ENCODE peak calls at places on chromosomes 11 and 22, in six cellular contexts. One of them, this sample, is unnamed.

GRCh38 chr22:36293606-36294292 is 40.8 kb downstream of the APOL1 start:
- DNase-seq in IMR-90: no peak
- DNase-seq in neuronal stem cell: no peak
- DNase-seq in H1: no peak
- DNase-seq in H9: no peak
- DNase-seq in trophoblast cell: no peak
- DNase-seq in this sample: no peak

GRCh38 chr11:134228625-134229024 is 4.2 kb downstream of the VPS26B start:
- DNase-seq in IMR-90: no peak
- DNase-seq in neuronal stem cell: no peak
- DNase-seq in H1: no peak
- DNase-seq in H9: no peak
- DNase-seq in trophoblast cell: no peak
- DNase-seq in this sample: no peak

GRCh38 chr22:30423959-30424380 is 1.6 kb upstream of the MTFP1 start:
- DNase-seq in IMR-90: peak
- DNase-seq in neuronal stem cell: peak
- DNase-seq in H1: peak
- DNase-seq in H9: peak
- DNase-seq in trophoblast cell: peak
- DNase-seq in this sample: peak

GRCh38 chr11:102421262-102421661 is 31.3 kb downstream of the TMEM123 start:
- DNase-seq in IMR-90: no peak
- DNase-seq in neuronal stem cell: no peak
- DNase-seq in H1: no peak
- DNase-seq in H9: no peak
- DNase-seq in trophoblast cell: no peak
- DNase-seq in this sample: no peak

GRCh38 chr11:80241766-80242165 is 800.9 kb upstream of the TENM4 start:
- DNase-seq in IMR-90: peak
- DNase-seq in neuronal stem cell: no peak
- DNase-seq in H1: no peak
- DNase-seq in H9: no peak
- DNase-seq in trophoblast cell: peak
- DNase-seq in this sample: no peak

GRCh38 chr22:50139843-50140415 is 30.6 kb upstream of the PANX2 start:
- DNase-seq in IMR-90: no peak
- DNase-seq in neuronal stem cell: no peak
- DNase-seq in H1: no peak
- DNase-seq in H9: no peak
- DNase-seq in trophoblast cell: no peak
- DNase-seq in this sample: no peak

GRCh38 chr22:19522190-19522880 is 1.9 kb downstream of the CLDN5 start:
- DNase-seq in IMR-90: no peak
- DNase-seq in neuronal stem cell: no peak
- DNase-seq in H1: no peak
- DNase-seq in H9: peak
- DNase-seq in trophoblast cell: no peak
- DNase-seq in this sample: no peak

GRCh38 chr11:15884792-15885540 is 471.4 kb downstream of the SOX6 start:
- DNase-seq in IMR-90: no peak
- DNase-seq in neuronal stem cell: no peak
- DNase-seq in H1: no peak
- DNase-seq in H9: no peak
- DNase-seq in trophoblast cell: no peak
- DNase-seq in this sample: peak

GRCh38 chr11:73270089-73270854 is 1.9 kb upstream of the P2RY6 start:
- DNase-seq in IMR-90: no peak
- DNase-seq in neuronal stem cell: no peak
- DNase-seq in H1: no peak
- DNase-seq in H9: peak
- DNase-seq in trophoblast cell: no peak
- DNase-seq in this sample: peak

DNA sequence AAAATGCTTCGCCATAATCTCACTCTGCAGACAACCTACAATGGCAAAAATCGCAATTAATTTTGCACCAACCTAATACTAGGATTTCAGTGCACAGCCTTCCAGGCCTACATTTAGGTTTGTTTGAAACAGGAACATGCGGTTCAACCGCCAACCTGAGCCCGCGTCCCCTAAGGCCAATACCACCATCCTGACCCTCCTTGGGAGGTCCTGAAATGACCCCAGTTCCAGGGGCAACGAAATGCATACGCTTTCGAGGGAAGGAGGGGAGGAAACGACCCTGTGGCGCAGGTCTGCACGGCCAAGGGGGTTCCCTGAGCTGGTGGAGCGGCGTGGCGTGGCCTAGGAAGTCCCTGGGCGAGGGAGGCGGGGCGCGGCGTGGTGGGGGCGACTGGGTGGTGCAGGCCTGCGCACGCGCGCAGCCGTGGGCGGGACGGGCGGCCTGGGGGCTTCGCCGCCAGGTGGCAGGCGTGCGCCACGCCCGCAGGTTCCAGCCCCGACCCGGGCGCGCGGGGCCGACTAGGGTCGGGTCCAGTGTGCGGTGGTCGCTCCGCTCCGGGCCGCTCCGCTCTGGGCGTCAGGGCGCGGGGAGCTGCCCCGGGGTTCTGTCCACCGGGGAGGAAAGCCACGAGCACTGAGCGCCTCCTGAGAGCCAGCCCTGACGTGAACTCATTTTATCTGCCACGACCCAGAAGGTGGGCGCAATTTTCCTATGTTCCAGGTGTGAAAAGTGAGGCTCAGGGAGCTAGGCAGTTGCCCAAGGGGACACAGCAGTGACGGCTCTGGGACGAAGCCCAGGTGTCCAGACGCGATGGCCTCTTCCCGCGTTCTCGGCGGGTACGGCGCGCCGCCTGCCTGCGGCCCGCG is 94.2 kb downstream of the SWAP70 start:
- DNase-seq in IMR-90: peak
- DNase-seq in neuronal stem cell: peak
- DNase-seq in H1: no peak
- DNase-seq in H9: peak
- DNase-seq in trophoblast cell: peak
- DNase-seq in this sample: peak
- H3K4ac ChIP-seq in IMR-90: peak
- H3K4ac ChIP-seq in neuronal stem cell: no peak
- H3K4ac ChIP-seq in H1: peak
- H3K4ac ChIP-seq in H9: no peak
- H3K4ac ChIP-seq in trophoblast cell: peak
- H3K4ac ChIP-seq in this sample: peak

GRCh38 chr11:14422814-14423182 is 63.8 kb upstream of the RRAS2 start:
- DNase-seq in IMR-90: no peak
- DNase-seq in neuronal stem cell: no peak
- DNase-seq in H1: no peak
- DNase-seq in H9: no peak
- DNase-seq in trophoblast cell: no peak
- DNase-seq in this sample: no peak
- H2AFZ ChIP-seq in IMR-90: peak
- H2AFZ ChIP-seq in neuronal stem cell: peak
- H2AFZ ChIP-seq in H1: no peak
- H2AFZ ChIP-seq in H9: no peak
- H2AFZ ChIP-seq in trophoblast cell: no peak
- H2AFZ ChIP-seq in this sample: no peak

DNA sequence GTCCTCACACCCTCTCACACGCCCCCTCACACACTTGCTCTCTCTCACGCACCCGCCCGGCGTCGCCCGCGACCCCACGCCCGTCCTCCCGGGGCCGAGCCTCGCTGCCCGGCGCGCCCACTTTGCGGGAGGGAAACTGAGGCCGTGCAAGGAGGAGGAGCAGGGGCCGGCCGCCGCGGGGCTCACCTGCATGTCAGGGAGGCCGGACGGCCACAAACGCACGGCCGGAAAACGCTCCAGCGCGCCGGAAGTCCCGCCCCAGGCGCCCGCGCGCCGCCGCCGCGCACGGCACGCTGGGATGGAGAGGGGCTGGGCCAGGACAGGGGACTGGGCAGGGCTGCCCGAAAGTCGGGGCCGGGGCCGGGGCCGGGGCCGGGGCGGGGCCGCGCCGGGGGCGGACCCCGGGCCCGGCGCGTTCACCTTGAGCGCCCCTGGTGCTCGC is at the start of gene CHID1:
- DNase-seq in IMR-90: peak
- DNase-seq in neuronal stem cell: peak
- DNase-seq in H1: peak
- DNase-seq in H9: peak
- DNase-seq in trophoblast cell: peak
- DNase-seq in this sample: peak
- H3K4ac ChIP-seq in IMR-90: peak
- H3K4ac ChIP-seq in neuronal stem cell: peak
- H3K4ac ChIP-seq in H1: peak
- H3K4ac ChIP-seq in H9: no peak
- H3K4ac ChIP-seq in trophoblast cell: peak
- H3K4ac ChIP-seq in this sample: peak

GRCh38 chr11:26830218-26830617 is 108.4 kb upstream of the SLC5A12 start:
- DNase-seq in IMR-90: no peak
- DNase-seq in neuronal stem cell: no peak
- DNase-seq in H1: no peak
- DNase-seq in H9: no peak
- DNase-seq in trophoblast cell: no peak
- DNase-seq in this sample: no peak

GRCh38 chr11:26828291-26828690 is 106.4 kb upstream of the SLC5A12 start:
- DNase-seq in IMR-90: no peak
- DNase-seq in neuronal stem cell: no peak
- DNase-seq in H1: no peak
- DNase-seq in H9: no peak
- DNase-seq in trophoblast cell: no peak
- DNase-seq in this sample: peak

GRCh38 chr11:26823963-26824362 is 102.1 kb upstream of the SLC5A12 start:
- DNase-seq in IMR-90: no peak
- DNase-seq in neuronal stem cell: no peak
- DNase-seq in H1: no peak
- DNase-seq in H9: no peak
- DNase-seq in trophoblast cell: no peak
- DNase-seq in this sample: no peak

GRCh38 chr11:26830757-26831156 is 108.9 kb upstream of the SLC5A12 start:
- DNase-seq in IMR-90: no peak
- DNase-seq in neuronal stem cell: no peak
- DNase-seq in H1: no peak
- DNase-seq in H9: no peak
- DNase-seq in trophoblast cell: no peak
- DNase-seq in this sample: no peak

GRCh38 chr11:26827567-26828037 is 105.7 kb upstream of the SLC5A12 start:
- DNase-seq in IMR-90: peak
- DNase-seq in neuronal stem cell: no peak
- DNase-seq in H1: no peak
- DNase-seq in H9: no peak
- DNase-seq in trophoblast cell: peak
- DNase-seq in this sample: peak
- H2AFZ ChIP-seq in IMR-90: no peak
- H2AFZ ChIP-seq in neuronal stem cell: no peak
- H2AFZ ChIP-seq in H1: no peak
- H2AFZ ChIP-seq in H9: no peak
- H2AFZ ChIP-seq in trophoblast cell: no peak
- H2AFZ ChIP-seq in this sample: no peak

DNA sequence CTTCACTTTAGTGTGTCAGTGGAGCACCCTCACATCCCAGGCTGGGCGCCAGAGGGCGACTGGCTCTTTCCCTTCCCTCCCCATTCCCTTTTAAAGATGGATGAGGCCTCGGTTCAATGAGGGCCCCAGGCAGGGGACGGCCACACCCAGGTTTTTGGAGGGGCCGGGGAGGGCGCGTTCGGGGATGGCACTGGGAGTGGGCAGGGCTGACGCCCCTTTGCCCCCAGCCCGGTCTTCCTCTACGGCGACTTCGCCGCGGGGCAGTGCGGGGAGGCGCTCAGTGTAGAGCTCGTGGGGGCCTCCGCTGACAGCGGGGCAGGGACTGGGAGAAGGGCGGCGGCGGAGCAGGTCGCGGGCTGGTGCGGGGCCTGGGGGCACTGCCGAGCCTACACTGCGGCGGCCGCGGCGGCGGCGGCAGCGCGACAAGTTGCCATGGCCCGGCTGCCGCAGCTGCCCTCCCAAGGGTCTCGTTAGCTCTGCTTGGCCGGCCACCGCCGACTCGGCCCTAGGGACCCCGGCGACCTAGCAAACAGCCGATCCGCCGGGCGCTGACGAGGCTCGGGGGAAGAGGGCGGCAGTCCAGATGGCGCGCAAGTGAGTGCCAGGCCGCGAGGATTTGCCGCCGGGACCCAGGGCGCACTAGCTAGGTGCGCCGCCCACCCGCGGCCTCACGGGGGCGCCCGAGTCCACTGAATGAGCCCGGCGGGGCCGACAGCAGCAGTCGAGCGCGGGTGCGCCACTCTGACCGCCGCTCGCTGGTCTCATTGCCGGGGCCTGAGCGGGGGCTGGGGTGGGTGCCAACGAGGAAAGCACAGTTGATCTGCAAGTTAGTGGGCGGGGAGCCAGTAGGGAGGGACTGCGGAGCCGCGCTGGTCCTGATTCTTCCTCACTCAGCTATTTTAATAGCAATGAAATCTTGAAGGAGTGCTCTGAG is 92.7 kb downstream of the RRM1 start:
- DNase-seq in IMR-90: peak
- DNase-seq in neuronal stem cell: peak
- DNase-seq in H1: peak
- DNase-seq in H9: peak
- DNase-seq in trophoblast cell: peak
- DNase-seq in this sample: peak
- H3K4ac ChIP-seq in IMR-90: no peak
- H3K4ac ChIP-seq in neuronal stem cell: no peak
- H3K4ac ChIP-seq in H1: no peak
- H3K4ac ChIP-seq in H9: no peak
- H3K4ac ChIP-seq in trophoblast cell: no peak
- H3K4ac ChIP-seq in this sample: no peak

GRCh38 chr11:404551-405264 is 10.1 kb downstream of the SIGIRR start:
- DNase-seq in IMR-90: no peak
- DNase-seq in neuronal stem cell: no peak
- DNase-seq in H1: no peak
- DNase-seq in H9: no peak
- DNase-seq in trophoblast cell: no peak
- DNase-seq in this sample: no peak
- H2AFZ ChIP-seq in IMR-90: no peak
- H2AFZ ChIP-seq in neuronal stem cell: no peak
- H2AFZ ChIP-seq in H1: no peak
- H2AFZ ChIP-seq in H9: no peak
- H2AFZ ChIP-seq in trophoblast cell: no peak
- H2AFZ ChIP-seq in this sample: no peak

GRCh38 chr11:44775366-44776356 is 48.9 kb downstream of the TSPAN18 start:
- DNase-seq in IMR-90: peak
- DNase-seq in neuronal stem cell: peak
- DNase-seq in H1: no peak
- DNase-seq in H9: peak
- DNase-seq in trophoblast cell: peak
- DNase-seq in this sample: peak

GRCh38 chr11:44774736-44775135 is 48.0 kb downstream of the TSPAN18 start:
- DNase-seq in IMR-90: no peak
- DNase-seq in neuronal stem cell: no peak
- DNase-seq in H1: no peak
- DNase-seq in H9: no peak
- DNase-seq in trophoblast cell: no peak
- DNase-seq in this sample: no peak

GRCh38 chr11:44777537-44778199 is 50.9 kb downstream of the TSPAN18 start:
- DNase-seq in IMR-90: no peak
- DNase-seq in neuronal stem cell: no peak
- DNase-seq in H1: no peak
- DNase-seq in H9: no peak
- DNase-seq in trophoblast cell: no peak
- DNase-seq in this sample: no peak

GRCh38 chr11:44778200-44779100 is 51.7 kb downstream of the TSPAN18 start:
- DNase-seq in IMR-90: no peak
- DNase-seq in neuronal stem cell: no peak
- DNase-seq in H1: no peak
- DNase-seq in H9: peak
- DNase-seq in trophoblast cell: no peak
- DNase-seq in this sample: no peak

GRCh38 chr11:44776840-44777536 is 50.2 kb downstream of the TSPAN18 start:
- DNase-seq in IMR-90: no peak
- DNase-seq in neuronal stem cell: no peak
- DNase-seq in H1: no peak
- DNase-seq in H9: peak
- DNase-seq in trophoblast cell: no peak
- DNase-seq in this sample: no peak
- H3K4ac ChIP-seq in IMR-90: no peak
- H3K4ac ChIP-seq in neuronal stem cell: no peak
- H3K4ac ChIP-seq in H1: no peak
- H3K4ac ChIP-seq in H9: no peak
- H3K4ac ChIP-seq in trophoblast cell: no peak
- H3K4ac ChIP-seq in this sample: no peak

This sample was measured in mesenchymal stem cell.